ENCODE peak calls at places on chromosome 2, in six cellular contexts. G is upper lobe of left lung, J is stomach, K is AG04450, Q is lung, B is tibial nerve. M is an unnamed sample.

GRCh38 chr2:20207051-20207450 is 17.9 kb downstream of the SDC1 start:
- DNase-seq in G (no peak), Q (no peak), B (no peak), K (no peak), J (no peak), M (no peak)

GRCh38 chr2:18922276-18922675 is 332.9 kb upstream of the NT5C1B start:
- DNase-seq in J (no peak), G (no peak), K (no peak), Q (no peak), B (no peak), M (no peak)

GRCh38 chr2:60515751-60516226 is 37.7 kb downstream of the BCL11A start:
- DNase-seq in K (peak), B (no peak), Q (no peak), G (peak), J (no peak), M (no peak)

GRCh38 chr2:20594048-20594750 is 56.7 kb downstream of the HS1BP3 start:
- DNase-seq in B (no peak), G (no peak), Q (no peak), J (peak), K (no peak), M (no peak)

GRCh38 chr2:180931841-180932240 is 48.6 kb upstream of the UBE2E3 start:
- DNase-seq in B (no peak), G (no peak), Q (no peak), K (no peak), J (no peak), M (no peak)

GRCh38 chr2:160471950-160472349 is 21.7 kb downstream of the RBMS1 start:
- DNase-seq in G (no peak), B (no peak), J (no peak), K (no peak), Q (no peak), M (no peak)

GRCh38 chr2:1839066-1839756 is 94.9 kb upstream of the PXDN start:
- DNase-seq in J (no peak), G (no peak), K (no peak), B (no peak), Q (no peak), M (no peak)

GRCh38 chr2:9844036-9844483 is 786 bp downstream of the TAF1B start:
- DNase-seq in Q (no peak), G (no peak), K (no peak), J (no peak), B (no peak), M (no peak)

GRCh38 chr2:102273619-102274211 is 37.6 kb upstream of the IL1RL1 start:
- DNase-seq in Q (no peak), J (no peak), G (no peak), B (no peak), K (no peak), M (no peak)

GRCh38 chr2:215833531-215834162 is 179.7 kb downstream of the MREG start:
- DNase-seq in J (no peak), Q (no peak), K (peak), B (no peak), G (no peak), M (no peak)

GRCh38 chr2:181876614-181877063 is 14.9 kb upstream of the ITPRID2 start:
- DNase-seq in B (no peak), Q (no peak), J (no peak), G (peak), K (no peak), M (no peak)

GRCh38 chr2:19865151-19865550 is 36.6 kb downstream of the TTC32 start:
- DNase-seq in G (no peak), Q (no peak), K (no peak), J (no peak), B (no peak), M (no peak)

GRCh38 chr2:232480201-232481190 is 7.1 kb downstream of the ECEL1 start:
- DNase-seq in J (no peak), K (no peak), B (no peak), G (no peak), Q (no peak), M (no peak)

GRCh38 chr2:30144260-30144659 is 2.5 kb upstream of the YPEL5 start:
- DNase-seq in K (no peak), J (no peak), Q (no peak), G (no peak), B (no peak), M (no peak)

GRCh38 chr2:24908316-24908937 is 11.6 kb downstream of the ADCY3 start:
- DNase-seq in J (no peak), G (no peak), Q (no peak), B (no peak), K (no peak), M (no peak)

DNA sequence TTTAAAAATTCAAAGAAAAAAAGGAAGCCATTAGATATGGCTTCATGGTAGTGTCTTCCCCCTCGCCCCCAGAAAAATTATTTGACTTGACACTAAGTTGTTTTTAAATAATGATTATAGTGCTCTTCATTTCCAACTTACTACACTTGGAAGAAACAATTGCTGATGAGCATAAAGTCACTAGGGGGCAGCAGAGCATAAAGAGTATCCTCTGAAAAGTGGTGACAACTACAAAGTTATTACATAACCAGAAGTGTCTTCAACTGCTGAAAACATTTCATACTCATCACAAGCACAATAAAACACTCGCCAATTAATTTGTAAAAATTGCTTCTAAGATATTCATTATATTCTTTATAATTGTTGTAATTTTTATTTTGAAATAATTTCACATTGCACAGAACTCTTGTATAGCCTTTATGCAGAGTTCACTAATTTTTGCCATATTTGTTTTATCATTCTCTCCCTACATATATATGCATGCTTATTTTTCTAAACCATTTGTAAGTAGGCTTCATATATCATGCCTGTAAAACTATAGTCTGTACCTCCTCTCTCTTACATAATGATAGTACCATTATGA is 54.9 kb downstream of the EXOC6B start:
- DNase-seq in J (peak), Q (peak), B (peak), G (peak), K (peak), M (peak)
- TF ChIP-seq CTCF in J (peak), Q (peak), B (peak), G (peak), K (peak), M (peak)

DNA sequence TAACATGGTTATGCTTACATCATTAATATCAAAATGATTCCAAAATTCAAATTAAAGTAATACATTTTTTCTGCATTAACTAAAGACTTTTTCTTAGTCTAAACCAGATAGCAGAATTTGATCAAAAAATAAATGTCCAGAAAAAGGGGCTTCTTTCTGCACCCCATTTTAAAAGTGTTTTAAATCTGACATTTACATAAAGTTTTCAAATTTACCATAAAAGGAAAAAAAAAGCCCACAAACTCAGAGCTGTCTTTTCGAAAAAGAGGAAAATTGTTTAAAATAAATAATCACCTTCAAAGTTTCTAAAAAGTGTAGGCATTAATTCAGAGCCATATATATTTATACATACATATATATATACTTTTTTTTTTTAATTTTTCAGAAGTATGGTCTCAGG is 1.5 kb downstream of the FASTKD1 start:
- DNase-seq in J (no peak), G (no peak), B (no peak), Q (no peak), K (no peak), M (no peak)
- H3K4me3 ChIP-seq in J (no peak), G (no peak), B (no peak), Q (no peak), K (no peak), M (no peak)

DNA sequence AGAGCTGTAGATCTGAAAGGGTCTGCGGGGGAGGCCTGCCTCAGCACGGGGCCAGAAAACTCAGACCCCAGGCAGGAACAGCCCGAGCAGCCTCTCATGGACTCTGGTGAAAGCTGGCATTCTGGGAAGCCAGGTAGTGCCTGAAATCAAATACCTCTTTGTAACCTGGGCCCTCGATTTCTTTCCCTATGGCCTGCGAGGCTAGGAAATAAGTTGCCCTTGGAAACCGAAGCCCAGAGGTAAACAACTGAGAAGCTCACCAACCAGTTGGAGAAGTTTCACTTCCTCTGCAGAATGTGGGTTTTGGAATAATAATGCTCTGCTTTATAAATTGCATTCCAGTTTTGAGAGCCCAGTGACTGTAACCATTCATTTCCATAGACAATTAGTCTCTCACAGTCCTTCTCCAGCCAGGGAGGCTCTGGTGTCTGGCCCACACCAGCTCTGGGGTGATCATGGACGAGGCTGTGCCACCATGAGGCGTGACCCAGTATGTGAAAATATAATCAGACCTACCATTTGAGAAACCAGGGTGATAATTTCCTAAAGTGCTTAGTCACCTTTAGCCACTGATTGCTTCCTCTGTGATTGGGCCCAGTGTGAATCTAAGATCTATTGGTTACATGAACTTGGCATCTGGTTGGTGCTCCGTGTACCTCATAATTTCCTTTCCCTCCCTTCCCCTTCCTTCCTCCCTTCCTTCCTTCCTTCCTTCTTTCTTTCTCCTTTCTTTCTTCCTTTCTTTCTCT is 133.1 kb upstream of the PELI1 start:
- DNase-seq in Q (no peak), K (no peak), J (no peak), G (no peak), B (no peak), M (no peak)
- H3K27ac ChIP-seq in Q (peak), K (no peak), J (no peak), G (peak), B (peak), M (no peak)

DNA sequence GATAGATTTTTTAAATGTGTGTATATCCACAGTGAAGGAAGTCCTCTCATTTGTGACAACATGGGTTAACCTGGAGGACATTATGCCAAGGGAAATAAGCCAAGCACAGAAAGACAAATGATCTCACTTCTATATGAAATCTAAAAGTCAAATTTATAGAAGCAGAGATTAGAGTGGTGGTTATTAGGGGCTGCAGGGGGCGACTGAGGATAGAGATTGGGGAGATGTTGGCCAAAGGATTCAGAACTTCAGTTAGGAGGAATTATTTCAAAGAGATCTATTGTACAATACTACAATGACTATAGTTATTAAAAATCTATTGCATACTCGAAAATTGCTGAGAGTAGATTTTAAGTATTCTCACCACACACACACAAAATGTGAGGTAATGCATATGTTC is 252.4 kb upstream of the SLC39A10 start:
- DNase-seq in J (no peak), K (no peak), B (no peak), Q (no peak), G (no peak), M (no peak)
- TF ChIP-seq CTCF in J (no peak), K (peak), B (no peak), Q (no peak), G (no peak), M (no peak)

DNA sequence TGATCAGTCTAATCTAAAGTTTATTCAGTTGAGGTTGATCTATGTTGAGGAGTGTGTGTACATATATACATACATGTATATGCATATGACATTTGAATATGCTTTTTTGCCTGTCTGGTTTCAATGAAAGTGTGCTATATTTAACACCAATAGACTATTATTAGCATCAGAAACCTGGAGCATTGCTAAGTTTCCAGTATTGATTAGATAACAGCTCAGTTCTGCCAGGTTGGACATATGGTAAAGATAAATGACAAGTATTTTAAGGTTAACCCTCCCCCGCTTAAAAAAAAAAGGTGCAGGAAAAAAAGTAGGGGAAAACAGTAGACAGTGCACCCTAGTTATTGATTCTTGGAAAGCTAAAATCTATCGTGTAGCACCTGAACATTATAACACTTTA is 19.4 kb downstream of the CREB1 start:
- DNase-seq in Q (no peak), J (no peak), G (no peak), K (no peak), B (no peak), M (no peak)
- H3K4me3 ChIP-seq in Q (no peak), J (no peak), G (no peak), K (no peak), B (no peak), M (no peak)

GRCh38 chr2:46315103-46315890 is 18.1 kb downstream of the EPAS1 start:
- DNase-seq in K (peak), J (peak), B (peak), G (peak), Q (peak), M (peak)
- H3K27ac ChIP-seq in K (peak), J (peak), B (peak), G (peak), Q (peak), M (peak)

DNA sequence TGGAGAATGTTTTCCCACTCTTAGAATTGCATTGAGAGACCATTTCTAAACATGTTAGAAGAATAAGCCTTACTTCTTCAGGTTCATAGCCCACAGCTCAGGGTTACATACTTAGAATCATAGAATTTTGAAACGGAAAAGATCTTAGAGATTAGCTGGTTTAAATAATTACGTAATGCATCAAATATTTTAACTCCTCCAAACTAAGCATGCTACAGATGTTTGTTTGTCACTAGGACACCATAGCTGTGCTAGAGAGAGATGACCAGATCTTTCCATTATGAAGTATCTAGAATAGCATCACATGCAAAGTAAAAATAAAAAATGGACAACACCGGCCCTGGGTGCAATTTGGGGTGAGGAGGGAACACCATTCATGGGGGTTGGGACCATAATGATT is 94.4 kb downstream of the EPHA4 start:
- DNase-seq in B (no peak), Q (no peak), G (no peak), J (no peak), K (no peak), M (no peak)
- TF ChIP-seq CTCF in B (no peak), Q (no peak), G (no peak), J (no peak), K (no peak), M (no peak)

M was measured in uterus.